ENCODE peak calls at places on chromosomes 6 and 20, in four cellular contexts. One of them, this sample, is unnamed.

GRCh38 chr6:126480268-126480667 is 140.4 kb downstream of the CENPW start:
- DNase-seq in IMR-90: no peak
- DNase-seq in neural progenitor cell: no peak
- DNase-seq in fibroblast of lung: no peak
- DNase-seq in this sample: no peak

GRCh38 chr6:110811187-110811586 is 4.1 kb downstream of the CDK19 start:
- DNase-seq in IMR-90: no peak
- DNase-seq in neural progenitor cell: no peak
- DNase-seq in fibroblast of lung: no peak
- DNase-seq in this sample: no peak

GRCh38 chr6:130026859-130027258 is 8.5 kb downstream of the L3MBTL3 start:
- DNase-seq in IMR-90: peak; percentile 53
- DNase-seq in neural progenitor cell: no peak
- DNase-seq in fibroblast of lung: peak; percentile 23
- DNase-seq in this sample: no peak

GRCh38 chr20:33108641-33109040 is 29.2 kb downstream of the BPIFB4 start:
- DNase-seq in IMR-90: no peak
- DNase-seq in neural progenitor cell: no peak
- DNase-seq in fibroblast of lung: no peak
- DNase-seq in this sample: no peak

GRCh38 chr6:36818741-36819140 is 20.5 kb downstream of the CPNE5 start:
- DNase-seq in IMR-90: no peak
- DNase-seq in neural progenitor cell: no peak
- DNase-seq in fibroblast of lung: no peak
- DNase-seq in this sample: no peak

GRCh38 chr20:1949306-1949705 is 44.6 kb downstream of the PDYN start:
- DNase-seq in IMR-90: no peak
- DNase-seq in neural progenitor cell: no peak
- DNase-seq in fibroblast of lung: no peak
- DNase-seq in this sample: no peak

GRCh38 chr6:151544453-151544852 is 50.6 kb downstream of the CCDC170 start:
- DNase-seq in IMR-90: no peak
- DNase-seq in neural progenitor cell: no peak
- DNase-seq in fibroblast of lung: no peak
- DNase-seq in this sample: no peak

GRCh38 chr20:50312682-50313187 is 122.1 kb downstream of the CEBPB start:
- DNase-seq in IMR-90: peak; percentile 93
- DNase-seq in neural progenitor cell: no peak
- DNase-seq in fibroblast of lung: peak; percentile 86
- DNase-seq in this sample: no peak

GRCh38 chr6:99013661-99014458 is 66.1 kb upstream of the FBXL4 start:
- DNase-seq in IMR-90: peak; percentile 23
- DNase-seq in neural progenitor cell: no peak
- DNase-seq in fibroblast of lung: no peak
- DNase-seq in this sample: no peak

DNA sequence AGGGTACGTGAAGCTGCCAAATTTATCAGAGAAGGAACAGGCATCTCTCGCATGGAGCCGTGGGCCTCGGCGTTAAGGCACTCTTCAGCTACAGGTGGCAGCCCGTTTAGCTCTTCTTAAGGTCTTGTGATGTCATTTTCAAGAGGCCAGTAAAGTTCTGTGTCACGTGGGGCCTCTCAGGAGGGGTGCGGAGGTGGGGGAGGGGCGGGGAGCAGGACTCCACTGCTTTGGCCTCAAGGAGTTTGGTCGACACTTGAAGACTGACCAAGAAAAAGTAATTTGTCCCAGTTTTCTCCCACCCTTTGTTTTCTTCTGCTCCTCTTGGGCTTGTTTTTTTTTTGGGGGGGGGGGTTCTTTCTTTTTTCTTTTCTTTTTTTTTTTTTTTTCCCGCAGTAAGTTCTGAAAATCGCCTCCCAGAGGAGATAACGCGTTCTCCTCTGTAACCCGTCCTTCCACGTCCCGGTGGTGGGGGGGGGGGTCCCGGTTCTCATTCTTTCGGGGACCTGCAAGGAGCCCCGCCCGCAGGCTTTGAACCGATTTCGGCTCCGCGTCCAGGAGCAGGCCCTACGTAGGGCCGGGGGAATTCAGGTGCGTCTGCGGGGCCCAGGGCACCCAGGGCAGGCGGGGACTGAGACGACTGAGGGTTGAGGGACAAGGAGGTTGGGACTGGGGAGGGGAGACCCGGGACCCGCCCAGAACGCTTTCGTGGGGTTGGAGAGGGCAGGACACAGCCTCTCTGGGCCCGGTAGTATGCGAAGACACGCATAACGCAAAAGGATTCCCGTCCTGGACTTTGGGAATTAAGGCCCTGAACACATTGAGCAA is 26.0 kb downstream of the GPX6 start:
- DNase-seq in IMR-90: peak; percentile 74
- DNase-seq in neural progenitor cell: peak; percentile 90
- DNase-seq in fibroblast of lung: peak; percentile 83
- DNase-seq in this sample: peak; percentile 92
- H3K9ac ChIP-seq in IMR-90: peak overlapping the region; percentile 50
- H3K9ac ChIP-seq in neural progenitor cell: peak overlapping the region; percentile 33
- H3K9ac ChIP-seq in fibroblast of lung: peak overlapping the region; percentile 38
- H3K9ac ChIP-seq in this sample: peak overlapping the region; percentile 83

GRCh38 chr20:23083553-23084220 is 2.4 kb downstream of the CD93 start:
- DNase-seq in IMR-90: no peak
- DNase-seq in neural progenitor cell: no peak
- DNase-seq in fibroblast of lung: no peak
- DNase-seq in this sample: no peak
- H3K9ac ChIP-seq in IMR-90: no peak overlapping the region
- H3K9ac ChIP-seq in neural progenitor cell: no peak overlapping the region
- H3K9ac ChIP-seq in fibroblast of lung: no peak overlapping the region
- H3K9ac ChIP-seq in this sample: no peak overlapping the region

DNA sequence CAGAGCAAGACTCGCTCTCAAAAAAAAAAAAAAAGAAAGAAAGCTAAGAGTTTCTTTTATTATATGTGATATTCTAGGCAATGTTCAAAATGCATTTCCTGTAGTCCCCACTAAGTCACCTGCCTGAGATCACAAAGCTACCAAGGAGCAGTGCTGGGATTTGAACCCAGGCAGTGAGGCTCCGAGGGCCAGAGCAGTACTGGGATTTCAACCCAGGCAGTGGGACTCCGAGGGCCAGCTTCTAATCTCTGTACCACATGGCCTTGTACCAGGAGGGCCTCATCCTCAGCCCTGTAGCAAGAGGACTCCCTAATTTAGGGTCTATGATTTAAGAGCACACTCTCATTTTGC is 39.7 kb downstream of the ZMYND8 start:
- DNase-seq in IMR-90: no peak
- DNase-seq in neural progenitor cell: no peak
- DNase-seq in fibroblast of lung: no peak
- DNase-seq in this sample: no peak
- H3K9ac ChIP-seq in IMR-90: peak overlapping the region; percentile 35
- H3K9ac ChIP-seq in neural progenitor cell: no peak overlapping the region
- H3K9ac ChIP-seq in fibroblast of lung: peak overlapping the region; percentile 11
- H3K9ac ChIP-seq in this sample: no peak overlapping the region

DNA sequence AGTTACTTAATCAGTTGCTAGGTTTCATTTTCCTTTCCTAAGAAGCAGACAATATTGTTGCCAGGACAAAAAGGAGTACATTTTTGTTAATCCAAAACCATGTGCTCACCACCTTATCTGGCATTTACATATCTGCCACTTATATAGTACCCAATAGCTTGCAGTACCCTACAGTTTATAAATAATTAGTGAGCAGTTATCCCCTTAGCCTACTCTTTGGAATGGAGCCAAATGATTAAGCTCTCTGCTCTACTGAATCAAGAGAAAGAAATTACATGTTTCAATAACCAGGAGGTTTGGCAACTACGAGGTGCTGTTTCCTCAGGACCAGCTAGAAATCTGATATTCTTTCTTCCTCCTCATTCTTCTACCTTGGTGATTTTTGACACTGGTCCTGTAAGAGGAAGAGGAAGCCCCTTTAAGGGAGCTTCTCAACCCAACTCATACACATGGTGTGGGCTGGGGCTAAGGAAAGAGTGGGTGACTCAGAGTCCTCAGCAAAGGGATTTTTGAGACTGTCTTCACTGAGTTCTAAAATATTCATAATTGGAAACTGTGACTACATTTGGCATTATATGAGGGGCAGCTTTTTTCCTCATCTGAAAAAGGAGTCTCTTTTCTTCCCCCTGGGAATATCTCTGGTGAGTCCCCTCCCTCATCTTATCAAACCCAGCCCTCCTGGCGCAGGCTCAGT is 1.5 kb downstream of the ZNFX1 start:
- DNase-seq in IMR-90: peak; percentile 74
- DNase-seq in neural progenitor cell: no peak
- DNase-seq in fibroblast of lung: peak; percentile 66
- DNase-seq in this sample: no peak
- H3K9ac ChIP-seq in IMR-90: peak overlapping the region; percentile 87
- H3K9ac ChIP-seq in neural progenitor cell: no peak overlapping the region
- H3K9ac ChIP-seq in fibroblast of lung: no peak overlapping the region
- H3K9ac ChIP-seq in this sample: no peak overlapping the region

GRCh38 chr6:87653074-87653962 is 48.7 kb downstream of the AKIRIN2 start:
- DNase-seq in IMR-90: no peak
- DNase-seq in neural progenitor cell: peak; percentile 48
- DNase-seq in fibroblast of lung: no peak
- DNase-seq in this sample: no peak
- H3K9ac ChIP-seq in IMR-90: no peak overlapping the region
- H3K9ac ChIP-seq in neural progenitor cell: no peak overlapping the region
- H3K9ac ChIP-seq in fibroblast of lung: no peak overlapping the region
- H3K9ac ChIP-seq in this sample: no peak overlapping the region

GRCh38 chr20:43940518-43941225 is 26.0 kb downstream of the TOX2 start:
- DNase-seq in IMR-90: no peak
- DNase-seq in neural progenitor cell: no peak
- DNase-seq in fibroblast of lung: no peak
- DNase-seq in this sample: no peak
- H3K9ac ChIP-seq in IMR-90: no peak overlapping the region
- H3K9ac ChIP-seq in neural progenitor cell: no peak overlapping the region
- H3K9ac ChIP-seq in fibroblast of lung: no peak overlapping the region
- H3K9ac ChIP-seq in this sample: no peak overlapping the region

GRCh38 chr20:58895099-58895795 is 42.7 kb downstream of the GNAS start:
- DNase-seq in IMR-90: no peak
- DNase-seq in neural progenitor cell: no peak
- DNase-seq in fibroblast of lung: no peak
- DNase-seq in this sample: no peak
- H3K9ac ChIP-seq in IMR-90: no peak overlapping the region
- H3K9ac ChIP-seq in neural progenitor cell: no peak overlapping the region
- H3K9ac ChIP-seq in fibroblast of lung: no peak overlapping the region
- H3K9ac ChIP-seq in this sample: peak overlapping the region; percentile 21